ENCODE peak calls at places on chromosomes 6 and 20, in eight cellular contexts. F, B, R, S, W, Q, E and J are unnamed samples.

GRCh38 chr6:122903266-122903915 is 92.6 kb upstream of the CLVS2 start:
- DNase-seq in F (no peak), B (no peak), R (no peak), S (no peak), W (no peak), Q (no peak), E (no peak), J (no peak)

GRCh38 chr6:30887901-30888300 is 3.6 kb downstream of the DDR1 start:
- DNase-seq in F (peak; percentile 14), B (no peak), R (no peak), S (no peak), W (no peak), Q (no peak), E (no peak), J (no peak)

GRCh38 chr6:120405947-120406346 is 928.3 kb downstream of the TBC1D32 start:
- DNase-seq in F (no peak), B (no peak), R (no peak), S (no peak), W (no peak), Q (no peak), E (no peak), J (no peak)

GRCh38 chr20:13526551-13526950 is 112.2 kb downstream of the TASP1 start:
- DNase-seq in F (no peak), B (no peak), R (no peak), S (no peak), W (no peak), Q (no peak), E (no peak), J (no peak)

GRCh38 chr6:112360498-112360897 is 13.4 kb downstream of the RFPL4B start:
- DNase-seq in F (peak; percentile 44), B (no peak), R (no peak), S (no peak), W (no peak), Q (no peak), E (no peak), J (no peak)

GRCh38 chr6:100472674-100473073 is 8.0 kb upstream of the SIM1 start:
- DNase-seq in F (peak; percentile 71), B (no peak), R (no peak), S (no peak), W (no peak), Q (no peak), E (no peak), J (no peak)

GRCh38 chr6:134119481-134119880 is 67.1 kb upstream of the SLC2A12 start:
- DNase-seq in F (no peak), B (no peak), R (no peak), S (no peak), W (no peak), Q (no peak), E (no peak), J (no peak)

GRCh38 chr20:43571771-43572170 is 12.9 kb downstream of the SGK2 start:
- DNase-seq in F (no peak), B (no peak), R (peak; percentile 36), S (no peak), W (peak; percentile 63), Q (no peak), E (no peak), J (no peak)

GRCh38 chr6:148998704-148999103 is 251.9 kb downstream of the UST start:
- DNase-seq in F (peak; percentile 45), B (no peak), R (no peak), S (no peak), W (no peak), Q (no peak), E (no peak), J (no peak)

GRCh38 chr20:46111028-46111835 is 6.9 kb upstream of the CD40 start:
- DNase-seq in F (no peak), B (peak; percentile 28), R (peak; percentile 74), S (peak; percentile 25), W (peak; percentile 54), Q (no peak), E (peak; percentile 56), J (no peak)

GRCh38 chr6:122663981-122664380 is 53.8 kb downstream of the PKIB start:
- DNase-seq in F (peak; percentile 30), B (no peak), R (no peak), S (no peak), W (no peak), Q (no peak), E (no peak), J (no peak)

GRCh38 chr6:135851442-135852271 is at the start of gene PDE7B:
- DNase-seq in F (peak; percentile 98), B (peak; percentile 74), R (peak; percentile 90), S (peak; percentile 78), W (peak; percentile 87), Q (peak; percentile 93), E (peak; percentile 79), J (peak; percentile 10)

DNA sequence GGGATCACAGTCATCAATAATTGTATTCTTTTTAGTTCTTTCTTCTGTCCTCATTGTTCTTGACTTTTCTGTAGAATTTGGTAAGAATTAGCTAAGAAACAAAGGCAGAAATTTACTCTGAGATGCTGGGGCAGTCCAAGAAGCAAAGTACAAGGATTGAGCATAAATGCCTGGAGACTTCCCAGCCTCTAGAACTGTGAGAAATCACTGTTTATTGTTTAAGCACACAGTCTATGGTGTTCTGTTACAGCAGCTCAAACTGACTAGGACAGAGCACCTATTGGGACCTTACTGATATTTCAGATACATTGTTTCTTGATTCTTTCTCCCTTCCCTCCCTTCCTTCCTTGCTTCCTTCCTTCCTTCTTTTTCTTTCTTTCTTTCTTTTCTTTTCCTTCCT is 192.7 kb upstream of the SLC35B3 start:
- DNase-seq in F (no peak), B (no peak), R (no peak), S (no peak), W (no peak), Q (no peak), E (no peak), J (no peak)
- H3K27ac ChIP-seq in F (no peak overlapping the region), B (no peak overlapping the region), R (no peak overlapping the region), S (no peak overlapping the region), W (no peak overlapping the region), Q (no peak overlapping the region), E (no peak overlapping the region), J (no peak overlapping the region)

GRCh38 chr6:15505463-15505918 is 157.3 kb downstream of the DTNBP1 start:
- DNase-seq in F (no peak), B (no peak), R (peak; percentile 66), S (peak; percentile 44), W (peak; percentile 68), Q (peak; percentile 55), E (no peak), J (no peak)
- H3K27ac ChIP-seq in F (peak overlapping the region; percentile 67), B (peak overlapping the region; percentile 56), R (peak overlapping the region; percentile 79), S (peak overlapping the region; percentile 86), W (no peak overlapping the region), Q (peak overlapping the region; percentile 75), E (no peak overlapping the region), J (peak overlapping the region; percentile 76)

GRCh38 chr20:4068708-4069107 is 53.4 kb upstream of the RNF24 start:
- DNase-seq in F (peak; percentile 42), B (no peak), R (peak; percentile 45), S (no peak), W (no peak), Q (no peak), E (no peak), J (no peak)

GRCh38 chr20:4067600-4068261 is 52.4 kb upstream of the RNF24 start:
- DNase-seq in F (peak; percentile 87), B (no peak), R (peak; percentile 44), S (no peak), W (no peak), Q (no peak), E (no peak), J (no peak)

GRCh38 chr20:4071177-4071723 is 55.9 kb upstream of the RNF24 start:
- DNase-seq in F (no peak), B (no peak), R (peak; percentile 50), S (no peak), W (no peak), Q (no peak), E (no peak), J (no peak)

GRCh38 chr20:4070323-4071176 is 55.2 kb upstream of the RNF24 start:
- DNase-seq in F (no peak), B (no peak), R (peak; percentile 57), S (no peak), W (no peak), Q (no peak), E (no peak), J (no peak)

DNA sequence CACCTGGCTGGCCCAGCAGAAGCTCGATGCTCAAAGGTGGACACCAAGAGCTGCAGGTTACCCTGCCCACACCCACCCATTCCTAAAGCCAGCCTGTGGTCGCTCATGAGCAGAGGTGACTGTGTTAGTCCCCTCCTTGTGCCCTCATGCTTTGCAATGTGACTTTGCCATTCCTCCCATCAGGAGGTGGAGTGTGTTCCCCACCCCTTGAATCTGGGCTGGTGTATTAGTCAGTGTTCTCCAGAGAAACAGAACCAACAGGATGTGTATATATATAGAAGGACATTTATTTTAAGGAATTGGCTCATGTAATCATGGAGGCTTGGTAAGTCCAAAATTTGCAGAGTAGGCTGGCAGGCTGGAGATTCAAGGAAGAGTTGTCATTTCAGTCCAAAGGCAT is 54.4 kb upstream of the RNF24 start:
- DNase-seq in F (peak; percentile 56), B (no peak), R (no peak), S (no peak), W (no peak), Q (no peak), E (no peak), J (no peak)
- H3K27ac ChIP-seq in F (peak overlapping the region; percentile 66), B (no peak overlapping the region), R (no peak overlapping the region), S (no peak overlapping the region), W (peak overlapping the region; percentile 98), Q (no peak overlapping the region), E (no peak overlapping the region), J (no peak overlapping the region)

GRCh38 chr20:63829598-63829942 is 1.5 kb downstream of the ZBTB46 start:
- DNase-seq in F (no peak), B (no peak), R (no peak), S (no peak), W (no peak), Q (no peak), E (no peak), J (no peak)

GRCh38 chr20:63828951-63829350 is 2.1 kb downstream of the ZBTB46 start:
- DNase-seq in F (no peak), B (no peak), R (no peak), S (no peak), W (no peak), Q (no peak), E (no peak), J (no peak)

GRCh38 chr20:63829943-63830820 is 882 bp downstream of the ZBTB46 start:
- DNase-seq in F (no peak), B (no peak), R (no peak), S (no peak), W (peak; percentile 78), Q (peak; percentile 71), E (no peak), J (peak; percentile 19)

GRCh38 chr20:63831696-63832686 is 927 bp upstream of the ZBTB46 start:
- DNase-seq in F (peak; percentile 32), B (no peak), R (no peak), S (no peak), W (no peak), Q (peak; percentile 82), E (no peak), J (no peak)

DNA sequence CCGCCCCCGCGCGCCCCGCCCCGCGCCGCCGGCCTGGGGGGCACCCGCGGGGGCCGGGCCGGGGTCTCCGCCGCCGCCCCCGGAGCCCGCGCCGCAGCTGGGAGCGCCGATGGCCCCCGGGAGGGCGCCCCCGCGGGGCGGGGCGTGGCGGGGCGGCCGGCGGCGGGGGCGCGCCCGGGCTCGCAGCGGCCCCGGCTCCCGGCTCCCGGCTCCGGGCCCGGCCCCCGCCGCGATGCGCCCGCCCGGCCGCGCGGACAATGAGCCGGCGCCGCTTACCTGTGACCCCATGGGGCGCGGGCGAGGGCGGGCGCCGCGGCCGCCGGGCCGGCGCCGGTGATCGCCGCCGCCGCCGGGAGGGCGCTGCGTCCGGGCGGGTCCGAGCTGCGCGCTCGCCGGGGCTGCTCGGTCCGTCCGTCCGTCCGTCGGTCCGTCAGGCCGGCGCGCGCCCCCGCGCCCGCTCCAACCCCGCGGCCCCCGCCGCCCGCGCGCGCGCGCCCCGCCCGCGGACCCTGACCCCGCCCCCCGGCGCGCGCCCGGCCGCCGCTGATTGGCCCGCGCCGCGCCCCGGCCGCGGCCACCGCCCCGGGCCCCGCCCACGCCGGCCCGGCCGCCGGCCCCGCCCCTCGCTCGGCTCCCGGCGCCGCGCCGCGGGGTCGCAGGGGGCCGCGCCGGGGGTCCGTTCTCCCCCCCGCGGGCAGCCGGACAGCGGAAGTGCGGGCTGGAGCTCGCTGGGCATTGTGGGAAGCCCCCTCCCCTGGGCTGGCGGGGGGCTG is at the start of gene ZBTB46:
- DNase-seq in F (peak; percentile 49), B (no peak), R (no peak), S (no peak), W (peak; percentile 82), Q (peak; percentile 89), E (peak; percentile 45), J (no peak)
- H3K27ac ChIP-seq in F (no peak within 1 kb of the TSS), B (peak within 1 kb of the TSS; percentile 86), R (peak within 1 kb of the TSS; percentile 49), S (peak within 1 kb of the TSS; percentile 61), W (no peak within 1 kb of the TSS), Q (peak within 1 kb of the TSS; percentile 69), E (peak within 1 kb of the TSS; percentile 56), J (peak within 1 kb of the TSS; percentile 26)